ENCODE peak calls at places on chromosomes 6 and 20, in seven cellular contexts. Q, Z, J, R, T, P and I are unnamed samples.
A peak's percentile ranks its signal among the peaks of the same experiment; 100 is the strongest.

GRCh38 chr6:132648828-132649227 is 10.2 kb downstream of the TAAR1 start:
- DNase-seq in R (no peak), J (no peak), P (no peak), T (no peak), Z (no peak), Q (no peak), I (no peak)

GRCh38 chr20:64044484-64045247 is 4.8 kb downstream of the SOX18 start:
- DNase-seq in Z (no peak), T (no peak), R (no peak), Q (peak; percentile 73), J (no peak), P (peak; percentile 55), I (peak; percentile 74)

GRCh38 chr20:51331466-51331865 is 211.1 kb downstream of the NFATC2 start:
- DNase-seq in R (no peak), Q (peak; percentile 44), T (no peak), J (no peak), P (peak; percentile 50), Z (no peak), I (no peak)

GRCh38 chr20:14883324-14883723 is 545.9 kb upstream of the FLRT3 start:
- DNase-seq in J (no peak), R (no peak), Q (no peak), Z (no peak), T (no peak), P (no peak), I (no peak)

GRCh38 chr6:157464653-157465535 is 83.9 kb downstream of the ZDHHC14 start:
- DNase-seq in P (no peak), Q (no peak), J (no peak), R (no peak), T (no peak), Z (no peak), I (no peak)

GRCh38 chr6:170291271-170292110 is 613 bp upstream of the DLL1 start:
- DNase-seq in Q (peak; percentile 38), Z (no peak), J (peak; percentile 50), R (peak; percentile 22), T (no peak), P (no peak), I (no peak)

GRCh38 chr6:1135726-1136414 is 176.0 kb upstream of the FOXQ1 start:
- DNase-seq in P (no peak), T (no peak), J (no peak), R (no peak), Q (no peak), Z (no peak), I (no peak)

GRCh38 chr6:43812850-43813584 is 43.0 kb downstream of the VEGFA start:
- DNase-seq in R (no peak), Q (peak; percentile 47), T (no peak), P (peak; percentile 20), J (no peak), Z (no peak), I (no peak)

GRCh38 chr6:154213782-154214181 is 142.8 kb downstream of the IPCEF1 start:
- DNase-seq in Z (no peak), P (no peak), Q (no peak), J (no peak), R (no peak), T (no peak), I (no peak)

GRCh38 chr20:61570796-61571195 is 318.7 kb downstream of the CDH4 start:
- DNase-seq in T (no peak), R (no peak), Q (no peak), P (no peak), J (no peak), Z (no peak), I (no peak)

GRCh38 chr20:63536997-63537524 is at the start of gene PTK6:
- DNase-seq in Q (no peak), T (no peak), P (no peak), J (peak; percentile 15), R (no peak), Z (no peak), I (peak; percentile 60)

GRCh38 chr20:61455508-61456215 is 203.6 kb downstream of the CDH4 start:
- DNase-seq in T (no peak), R (no peak), J (no peak), Z (no peak), P (no peak), Q (no peak), I (no peak)

GRCh38 chr6:45756611-45757010 is 259.0 kb downstream of the CLIC5 start:
- DNase-seq in Q (no peak), T (no peak), R (no peak), Z (no peak), J (no peak), P (no peak), I (no peak)

GRCh38 chr20:49534314-49534713 is 33.6 kb downstream of the PTGIS start:
- DNase-seq in R (peak; percentile 37), T (no peak), Q (peak; percentile 61), Z (no peak), J (peak; percentile 45), P (peak; percentile 70), I (peak; percentile 56)

GRCh38 chr20:19880256-19881079 is 122.4 kb downstream of the RIN2 start:
- DNase-seq in Q (peak; percentile 79), J (no peak), P (peak; percentile 79), T (no peak), R (no peak), Z (no peak), I (peak; percentile 68)

GRCh38 chr6:36545767-36546663 is 1.3 kb downstream of the STK38 start:
- DNase-seq in J (no peak), T (no peak), Z (no peak), P (peak; percentile 37), Q (peak; percentile 39), R (no peak), I (no peak)

GRCh38 chr20:4081396-4081795 is 66.0 kb upstream of the RNF24 start:
- DNase-seq in R (no peak), Z (no peak), P (peak; percentile 87), Q (peak; percentile 93), J (no peak), T (no peak), I (no peak)

GRCh38 chr6:85726206-85726605 is 83.5 kb upstream of the SYNCRIP start:
- DNase-seq in R (no peak), T (no peak), Z (no peak), Q (no peak), J (no peak), P (no peak), I (no peak)

GRCh38 chr6:69791065-69791471 is 5.7 kb downstream of the LMBRD1 start:
- DNase-seq in Q (no peak), R (no peak), T (no peak), J (no peak), Z (no peak), P (no peak), I (no peak)

GRCh38 chr6:4645713-4646356 is 130.4 kb upstream of the CDYL start:
- DNase-seq in P (no peak), J (no peak), T (no peak), Q (no peak), R (no peak), Z (no peak), I (no peak)

GRCh38 chr6:20879526-20879925 is 345.3 kb downstream of the CDKAL1 start:
- DNase-seq in Q (peak; percentile 12), T (no peak), J (no peak), Z (no peak), P (peak; percentile 3), R (no peak), I (no peak)